ENCODE peak calls at places on chromosomes 6 and 20, in eight cellular contexts. P is AML-193, K is RWPE1, M is astrocyte of the spinal cord, C is Peyer's patch, G is NB4, O is GM19239, J is progenitor cell of endocrine pancreas. F is an unnamed sample.

GRCh38 chr20:4151991-4152695 is 136.8 kb upstream of the RNF24 start:
- DNase-seq in P (peak), K (no peak), M (peak), C (no peak), G (peak), O (no peak), J (no peak), F (peak)

GRCh38 chr6:25253371-25253770 is 25.8 kb upstream of the CARMIL1 start:
- DNase-seq in P (no peak), K (peak), M (no peak), C (no peak), G (no peak), O (no peak), J (no peak), F (no peak)

GRCh38 chr6:41159415-41160082 is 3.4 kb downstream of the TREM2 start:
- DNase-seq in P (no peak), K (no peak), M (no peak), C (no peak), G (no peak), O (no peak), J (no peak), F (no peak)

GRCh38 chr6:169839898-169840631 is 88.6 kb downstream of the ERMARD start:
- DNase-seq in P (no peak), K (no peak), M (no peak), C (peak), G (no peak), O (no peak), J (no peak), F (no peak)

GRCh38 chr6:7138921-7139358 is 31.2 kb downstream of the RREB1 start:
- DNase-seq in P (no peak), K (peak), M (no peak), C (peak), G (no peak), O (no peak), J (peak), F (no peak)

GRCh38 chr6:154732538-154732823 is 735 bp upstream of the SCAF8 start:
- DNase-seq in P (no peak), K (peak), M (no peak), C (no peak), G (no peak), O (no peak), J (no peak), F (no peak)

GRCh38 chr6:130417951-130418350 is 52.1 kb downstream of the TMEM200A start:
- DNase-seq in P (no peak), K (no peak), M (peak), C (no peak), G (no peak), O (no peak), J (no peak), F (no peak)

GRCh38 chr6:16939839-16940238 is 162.0 kb upstream of the STMND1 start:
- DNase-seq in P (no peak), K (no peak), M (no peak), C (no peak), G (no peak), O (no peak), J (no peak), F (no peak)

GRCh38 chr6:106035655-106036054 is 50.5 kb upstream of the PRDM1 start:
- DNase-seq in P (no peak), K (no peak), M (no peak), C (no peak), G (no peak), O (no peak), J (no peak), F (no peak)

GRCh38 chr6:401994-402640 is 10.6 kb downstream of the IRF4 start:
- DNase-seq in P (no peak), K (no peak), M (no peak), C (no peak), G (no peak), O (no peak), J (no peak), F (no peak)

GRCh38 chr6:108574457-108575149 is 13.9 kb downstream of the FOXO3 start:
- DNase-seq in P (no peak), K (no peak), M (no peak), C (no peak), G (no peak), O (no peak), J (no peak), F (no peak)

GRCh38 chr6:142592876-142593275 is 291.1 kb downstream of the ADGRG6 start:
- DNase-seq in P (no peak), K (no peak), M (no peak), C (no peak), G (no peak), O (no peak), J (no peak), F (no peak)

F was measured in MV-4-11.